ENCODE peak calls at places on chromosomes 11 and 22, in seven cellular contexts. H is neural progenitor cell, D is Caco-2, P is heart left ventricle, T is PC-3, S is PC-9, I is cardiac muscle cell. U is an unnamed sample.

GRCh38 chr11:79419120-79419519 is 21.7 kb downstream of the TENM4 start:
- DNase-seq in H (no peak), D (no peak), P (no peak), T (peak; percentile 95), S (peak; percentile 83), I (no peak), U (no peak)

GRCh38 chr11:80241766-80242165 is 800.9 kb upstream of the TENM4 start:
- DNase-seq in H (no peak), D (no peak), P (no peak), T (peak; percentile 85), S (peak; percentile 38), I (no peak), U (no peak)

GRCh38 chr11:78773503-78773902 is 198.8 kb upstream of the NARS2 start:
- DNase-seq in H (no peak), D (no peak), P (no peak), T (no peak), S (no peak), I (no peak), U (no peak)

GRCh38 chr11:2575611-2576051 is 124.2 kb downstream of the KCNQ1OT1 start:
- DNase-seq in H (no peak), D (no peak), P (peak; percentile 12), T (no peak), S (no peak), I (no peak), U (no peak)

GRCh38 chr11:13047884-13048283 is 38.8 kb downstream of the RASSF10 start:
- DNase-seq in H (no peak), D (no peak), P (no peak), T (no peak), S (no peak), I (no peak), U (no peak)

GRCh38 chr11:90251599-90251998 is 28.8 kb upstream of the CHORDC1 start:
- DNase-seq in H (no peak), D (no peak), P (no peak), T (no peak), S (no peak), I (no peak), U (no peak)

GRCh38 chr11:1640076-1640946 is 10.7 kb downstream of the KRTAP5-5 start:
- DNase-seq in H (peak; percentile 77), D (peak; percentile 72), P (no peak), T (peak; percentile 65), S (no peak), I (peak; percentile 62), U (peak; percentile 23)

GRCh38 chr22:36955691-36956090 is 42.3 kb downstream of the CSF2RB start:
- DNase-seq in H (no peak), D (no peak), P (no peak), T (no peak), S (no peak), I (no peak), U (no peak)

GRCh38 chr22:19478086-19478392 is 954 bp downstream of the UFD1 start:
- DNase-seq in H (no peak), D (no peak), P (no peak), T (no peak), S (no peak), I (no peak), U (no peak)

GRCh38 chr11:134489728-134490127 is 77.7 kb upstream of the B3GAT1 start:
- DNase-seq in H (no peak), D (no peak), P (no peak), T (no peak), S (no peak), I (no peak), U (no peak)

GRCh38 chr22:43213066-43213465 is 26.1 kb upstream of the TTLL12 start:
- DNase-seq in H (peak; percentile 55), D (peak; percentile 32), P (no peak), T (no peak), S (no peak), I (peak; percentile 89), U (no peak)

GRCh38 chr11:120068114-120068573 is 69.8 kb downstream of the TRIM29 start:
- DNase-seq in H (no peak), D (no peak), P (no peak), T (peak; percentile 42), S (no peak), I (no peak), U (no peak)

GRCh38 chr11:36622431-36623136 is 24.5 kb upstream of the RAG2 start:
- DNase-seq in H (peak; percentile 9), D (peak; percentile 45), P (no peak), T (peak; percentile 48), S (peak; percentile 38), I (peak; percentile 21), U (no peak)

GRCh38 chr22:44707752-44708151 is 5.7 kb downstream of the PRR5 start:
- DNase-seq in H (no peak), D (no peak), P (no peak), T (peak; percentile 49), S (no peak), I (no peak), U (no peak)

GRCh38 chr22:35614404-35614803 is 2.7 kb downstream of the MB start:
- DNase-seq in H (no peak), D (no peak), P (no peak), T (no peak), S (no peak), I (no peak), U (no peak)

GRCh38 chr22:19291218-19291579 is 320 bp downstream of the CLTCL1 start:
- DNase-seq in H (peak; percentile 73), D (peak; percentile 49), P (peak; percentile 49), T (no peak), S (no peak), I (peak; percentile 64), U (no peak)

GRCh38 chr22:43424201-43424600 is 12.4 kb downstream of the MPPED1 start:
- DNase-seq in H (no peak), D (no peak), P (no peak), T (no peak), S (no peak), I (no peak), U (no peak)

GRCh38 chr11:41110527-41110926 is 348.9 kb downstream of the LRRC4C start:
- DNase-seq in H (no peak), D (no peak), P (no peak), T (no peak), S (no peak), I (no peak), U (no peak)

GRCh38 chr11:26457660-26458059 is 114.4 kb downstream of the MUC15 start:
- DNase-seq in H (no peak), D (no peak), P (no peak), T (no peak), S (no peak), I (no peak), U (no peak)
- H3K4me3 ChIP-seq in H (no peak overlapping the region), D (no peak overlapping the region), P (no peak overlapping the region), T (no peak overlapping the region), S (no peak overlapping the region), I (no peak overlapping the region), U (no peak overlapping the region)

DNA sequence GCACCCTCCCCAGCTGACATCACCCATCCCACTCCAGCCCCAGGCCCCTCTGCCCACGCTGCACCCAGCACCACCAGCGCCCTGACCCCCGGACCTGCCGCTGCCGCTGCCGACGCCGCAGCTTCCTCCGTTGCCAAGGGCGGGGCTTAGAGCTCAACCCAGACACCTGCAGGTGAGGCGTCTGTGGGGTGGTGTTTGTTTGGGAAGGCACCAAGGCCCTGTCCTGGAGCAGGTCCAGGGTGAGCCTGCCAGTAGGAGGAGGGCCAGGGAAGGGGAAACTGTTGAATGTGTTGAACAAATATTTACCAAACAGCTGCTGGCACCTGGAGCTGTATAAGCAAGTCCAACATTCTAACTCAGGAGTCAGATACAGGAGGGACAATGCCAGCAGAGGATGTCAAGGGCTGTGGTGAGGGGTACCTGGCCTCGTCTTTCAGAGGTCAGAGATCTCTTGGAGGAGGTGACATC is 3.1 kb downstream of the VEGFB start:
- DNase-seq in H (no peak), D (no peak), P (no peak), T (peak; percentile 95), S (no peak), I (no peak), U (peak; percentile 99)
- H3K4me1 ChIP-seq in H (peaks cover 9% of the 10 kb centered on the region), D (peaks cover 24% of the 10 kb centered on the region), P (peaks cover 38% of the 10 kb centered on the region), T (peaks cover 56% of the 10 kb centered on the region), S (peaks cover 41% of the 10 kb centered on the region), I (peaks cover 11% of the 10 kb centered on the region), U (peaks cover 45% of the 10 kb centered on the region)

GRCh38 chr22:30219049-30219448 is 27.5 kb downstream of the LIF start:
- DNase-seq in H (no peak), D (peak; percentile 53), P (no peak), T (no peak), S (no peak), I (peak; percentile 29), U (no peak)
- TF ChIP-seq CTCF in H (peak; percentile 23), D (peak; percentile 17), P (no peak), T (no peak), S (peak; percentile 25), I (no peak), U (no peak)

GRCh38 chr11:45919276-45919675 is 1.6 kb upstream of the PEX16 start:
- DNase-seq in H (no peak), D (no peak), P (no peak), T (no peak), S (no peak), I (no peak), U (peak; percentile 19)
- H3K4me3 ChIP-seq in H (no peak overlapping the region), D (no peak overlapping the region), P (no peak overlapping the region), T (no peak overlapping the region), S (no peak overlapping the region), I (no peak overlapping the region), U (no peak overlapping the region)

DNA sequence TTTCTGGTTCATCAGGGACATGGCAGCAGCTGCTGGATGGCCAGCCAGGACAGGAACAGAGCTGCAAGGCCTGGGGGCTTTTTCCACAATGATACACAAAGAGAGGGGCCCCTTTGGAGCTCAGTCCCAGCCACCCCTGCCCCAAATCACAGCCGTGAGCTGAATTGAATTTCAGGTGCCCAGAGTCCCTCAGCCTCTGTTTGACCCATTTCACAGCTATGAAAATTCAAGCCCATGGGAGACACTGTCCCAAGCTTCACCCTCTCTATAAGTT is 24.5 kb downstream of the IGLL5 start:
- DNase-seq in H (no peak), D (no peak), P (no peak), T (no peak), S (no peak), I (no peak), U (no peak)
- H3K4me1 ChIP-seq in H (no peaks in the 10 kb centered on the region), D (no peaks in the 10 kb centered on the region), P (no peaks in the 10 kb centered on the region), T (no peaks in the 10 kb centered on the region), S (no peaks in the 10 kb centered on the region), I (no peaks in the 10 kb centered on the region), U (no peaks in the 10 kb centered on the region)

GRCh38 chr11:17063171-17064002 is 14.1 kb downstream of the RPS13 start:
- DNase-seq in H (peak; percentile 81), D (peak; percentile 88), P (peak; percentile 57), T (peak; percentile 73), S (no peak), I (peak; percentile 71), U (peak; percentile 76)
- TF ChIP-seq CTCF in H (peak; percentile 92), D (peak; percentile 93), P (peak; percentile 89), T (peak; percentile 92), S (peak; percentile 86), I (peak; percentile 90), U (peak; percentile 74)

DNA sequence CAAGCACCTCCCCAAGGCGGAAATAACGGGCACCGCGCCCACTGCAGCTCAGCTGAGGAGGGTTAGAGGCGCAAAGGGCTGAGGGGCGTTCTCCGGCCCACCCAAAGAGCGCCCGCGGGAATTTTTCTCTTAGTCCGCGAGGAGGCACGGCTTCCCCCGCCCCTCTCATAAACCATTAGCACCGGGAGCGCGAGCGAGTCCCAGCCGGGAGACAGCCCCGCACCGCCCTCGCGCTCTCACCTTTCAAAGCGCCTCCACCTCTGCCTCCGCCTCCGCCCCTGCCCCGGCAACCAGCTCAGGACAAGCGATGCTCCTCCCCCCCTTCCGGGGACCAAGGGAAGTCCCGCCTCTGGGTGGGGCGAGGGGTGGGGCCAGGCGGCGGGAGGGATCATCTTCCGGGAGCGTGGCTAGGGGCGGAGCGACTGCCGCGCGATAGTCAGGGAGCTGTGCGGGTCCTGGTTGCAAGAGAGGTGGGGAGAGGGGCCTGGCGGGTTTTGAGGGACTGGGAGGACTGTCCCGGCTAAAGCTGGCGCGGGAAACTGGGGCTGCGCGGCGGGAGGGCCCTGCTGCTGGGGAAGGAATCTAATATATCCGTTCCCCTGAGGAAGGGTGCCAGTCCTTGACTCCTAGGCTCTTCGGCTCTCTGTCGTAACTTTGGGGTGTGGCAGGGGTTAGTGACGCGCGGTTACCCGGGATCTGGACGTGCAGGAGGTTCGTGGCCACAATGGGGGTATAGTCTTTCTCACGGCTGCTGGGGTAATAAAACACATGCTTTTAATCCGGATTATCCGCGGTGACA is at the start of the genes CCDC82 and JRKL:
- DNase-seq in H (peak; percentile 99), D (peak; percentile 100), P (peak; percentile 96), T (peak; percentile 99), S (peak; percentile 92), I (peak; percentile 98), U (peak; percentile 97)
- H3K4me3 ChIP-seq in H (peak within 1 kb of the TSS; percentile 73), D (peak within 1 kb of the TSS; percentile 82), P (peak within 1 kb of the TSS; percentile 90), T (peak within 1 kb of the TSS; percentile 89), S (peak within 1 kb of the TSS; percentile 75), I (peak within 1 kb of the TSS; percentile 69), U (peak within 1 kb of the TSS; percentile 86)